ENCODE peak calls at places on chromosome 10, in eight cellular contexts. One of them, this sample, is unnamed.

GRCh38 chr10:71333154-71333887 is 14.3 kb downstream of the SLC29A3 start:
- DNase-seq in activated T-helper 2 cell treated with anti-CD3 and anti-CD28 coated beads, Interferon-gamma antibody, Interleukin-2, Interleukin-4, amounts not matched to agents 10 μg/mL and 5 μg/mL and 100 μg/mL, durations not matched to agents 14 hours and 24 hours and 36 hours: no peak
- DNase-seq in fibroblast of the aortic adventitia: no peak
- DNase-seq in SK-N-DZ: peak; percentile 37
- DNase-seq in cardiac fibroblast: no peak
- DNase-seq in adrenal gland: no peak
- DNase-seq in uterus: no peak
- DNase-seq in MM.1S: no peak
- DNase-seq in this sample: peak; percentile 50

GRCh38 chr10:124469956-124470484 is 8.4 kb downstream of the LHPP start:
- DNase-seq in activated T-helper 2 cell treated with anti-CD3 and anti-CD28 coated beads, Interferon-gamma antibody, Interleukin-2, Interleukin-4, amounts not matched to agents 10 μg/mL and 5 μg/mL and 100 μg/mL, durations not matched to agents 14 hours and 24 hours and 36 hours: no peak
- DNase-seq in SK-N-DZ: no peak
- DNase-seq in fibroblast of the aortic adventitia: no peak
- DNase-seq in MM.1S: no peak
- DNase-seq in adrenal gland: no peak
- DNase-seq in uterus: no peak
- DNase-seq in cardiac fibroblast: no peak
- DNase-seq in this sample: no peak

GRCh38 chr10:14439451-14440259 is 108.9 kb upstream of the FRMD4A start:
- DNase-seq in SK-N-DZ: no peak
- DNase-seq in uterus: no peak
- DNase-seq in fibroblast of the aortic adventitia: no peak
- DNase-seq in activated T-helper 2 cell treated with anti-CD3 and anti-CD28 coated beads, Interferon-gamma antibody, Interleukin-2, Interleukin-4, amounts not matched to agents 10 μg/mL and 5 μg/mL and 100 μg/mL, durations not matched to agents 14 hours and 24 hours and 36 hours: no peak
- DNase-seq in cardiac fibroblast: no peak
- DNase-seq in MM.1S: no peak
- DNase-seq in adrenal gland: no peak
- DNase-seq in this sample: no peak

GRCh38 chr10:9331583-9332008 is 1277.1 kb downstream of the GATA3 start:
- DNase-seq in adrenal gland: no peak
- DNase-seq in activated T-helper 2 cell treated with anti-CD3 and anti-CD28 coated beads, Interferon-gamma antibody, Interleukin-2, Interleukin-4, amounts not matched to agents 10 μg/mL and 5 μg/mL and 100 μg/mL, durations not matched to agents 14 hours and 24 hours and 36 hours: no peak
- DNase-seq in SK-N-DZ: peak; percentile 62
- DNase-seq in MM.1S: peak; percentile 77
- DNase-seq in uterus: no peak
- DNase-seq in cardiac fibroblast: peak; percentile 76
- DNase-seq in fibroblast of the aortic adventitia: peak; percentile 77
- DNase-seq in this sample: no peak

GRCh38 chr10:6410830-6411229 is 169.2 kb downstream of the PRKCQ start:
- DNase-seq in adrenal gland: no peak
- DNase-seq in cardiac fibroblast: no peak
- DNase-seq in SK-N-DZ: no peak
- DNase-seq in fibroblast of the aortic adventitia: no peak
- DNase-seq in MM.1S: no peak
- DNase-seq in activated T-helper 2 cell treated with anti-CD3 and anti-CD28 coated beads, Interferon-gamma antibody, Interleukin-2, Interleukin-4, amounts not matched to agents 10 μg/mL and 5 μg/mL and 100 μg/mL, durations not matched to agents 14 hours and 24 hours and 36 hours: no peak
- DNase-seq in uterus: no peak
- DNase-seq in this sample: no peak

GRCh38 chr10:113961261-113961938 is 82.3 kb upstream of the ADRB1 start:
- DNase-seq in uterus: no peak
- DNase-seq in cardiac fibroblast: no peak
- DNase-seq in SK-N-DZ: no peak
- DNase-seq in adrenal gland: no peak
- DNase-seq in fibroblast of the aortic adventitia: no peak
- DNase-seq in activated T-helper 2 cell treated with anti-CD3 and anti-CD28 coated beads, Interferon-gamma antibody, Interleukin-2, Interleukin-4, amounts not matched to agents 10 μg/mL and 5 μg/mL and 100 μg/mL, durations not matched to agents 14 hours and 24 hours and 36 hours: peak; percentile 78
- DNase-seq in MM.1S: peak; percentile 96
- DNase-seq in this sample: no peak

GRCh38 chr10:62048919-62049636 is 147.6 kb downstream of the ARID5B start:
- DNase-seq in SK-N-DZ: peak; percentile 59
- DNase-seq in uterus: peak; percentile 91
- DNase-seq in fibroblast of the aortic adventitia: peak; percentile 97
- DNase-seq in adrenal gland: peak; percentile 85
- DNase-seq in activated T-helper 2 cell treated with anti-CD3 and anti-CD28 coated beads, Interferon-gamma antibody, Interleukin-2, Interleukin-4, amounts not matched to agents 10 μg/mL and 5 μg/mL and 100 μg/mL, durations not matched to agents 14 hours and 24 hours and 36 hours: peak; percentile 50
- DNase-seq in cardiac fibroblast: peak; percentile 98
- DNase-seq in MM.1S: peak; percentile 58
- DNase-seq in this sample: peak; percentile 86

GRCh38 chr10:31961675-31962074 is 33.0 kb upstream of the ARHGAP12 start:
- DNase-seq in cardiac fibroblast: peak; percentile 20
- DNase-seq in fibroblast of the aortic adventitia: peak; percentile 56
- DNase-seq in activated T-helper 2 cell treated with anti-CD3 and anti-CD28 coated beads, Interferon-gamma antibody, Interleukin-2, Interleukin-4, amounts not matched to agents 10 μg/mL and 5 μg/mL and 100 μg/mL, durations not matched to agents 14 hours and 24 hours and 36 hours: no peak
- DNase-seq in uterus: no peak
- DNase-seq in SK-N-DZ: no peak
- DNase-seq in MM.1S: no peak
- DNase-seq in adrenal gland: no peak
- DNase-seq in this sample: no peak

GRCh38 chr10:101069441-101069840 is 7.7 kb downstream of the KAZALD1 start:
- DNase-seq in MM.1S: no peak
- DNase-seq in fibroblast of the aortic adventitia: no peak
- DNase-seq in activated T-helper 2 cell treated with anti-CD3 and anti-CD28 coated beads, Interferon-gamma antibody, Interleukin-2, Interleukin-4, amounts not matched to agents 10 μg/mL and 5 μg/mL and 100 μg/mL, durations not matched to agents 14 hours and 24 hours and 36 hours: no peak
- DNase-seq in uterus: no peak
- DNase-seq in cardiac fibroblast: no peak
- DNase-seq in adrenal gland: no peak
- DNase-seq in SK-N-DZ: no peak
- DNase-seq in this sample: no peak

GRCh38 chr10:33325929-33326328 is 8.5 kb downstream of the NRP1 start:
- DNase-seq in MM.1S: no peak
- DNase-seq in activated T-helper 2 cell treated with anti-CD3 and anti-CD28 coated beads, Interferon-gamma antibody, Interleukin-2, Interleukin-4, amounts not matched to agents 10 μg/mL and 5 μg/mL and 100 μg/mL, durations not matched to agents 14 hours and 24 hours and 36 hours: no peak
- DNase-seq in uterus: no peak
- DNase-seq in fibroblast of the aortic adventitia: no peak
- DNase-seq in cardiac fibroblast: no peak
- DNase-seq in adrenal gland: no peak
- DNase-seq in SK-N-DZ: peak; percentile 59
- DNase-seq in this sample: no peak

GRCh38 chr10:31129880-31130405 is 98.3 kb upstream of the ZNF438 start:
- DNase-seq in fibroblast of the aortic adventitia: no peak
- DNase-seq in cardiac fibroblast: no peak
- DNase-seq in SK-N-DZ: no peak
- DNase-seq in adrenal gland: no peak
- DNase-seq in activated T-helper 2 cell treated with anti-CD3 and anti-CD28 coated beads, Interferon-gamma antibody, Interleukin-2, Interleukin-4, amounts not matched to agents 10 μg/mL and 5 μg/mL and 100 μg/mL, durations not matched to agents 14 hours and 24 hours and 36 hours: no peak
- DNase-seq in MM.1S: no peak
- DNase-seq in uterus: peak; percentile 40
- DNase-seq in this sample: no peak

GRCh38 chr10:116133641-116134040 is 139.4 kb downstream of the GFRA1 start:
- DNase-seq in uterus: no peak
- DNase-seq in activated T-helper 2 cell treated with anti-CD3 and anti-CD28 coated beads, Interferon-gamma antibody, Interleukin-2, Interleukin-4, amounts not matched to agents 10 μg/mL and 5 μg/mL and 100 μg/mL, durations not matched to agents 14 hours and 24 hours and 36 hours: no peak
- DNase-seq in MM.1S: no peak
- DNase-seq in SK-N-DZ: no peak
- DNase-seq in adrenal gland: no peak
- DNase-seq in fibroblast of the aortic adventitia: no peak
- DNase-seq in cardiac fibroblast: no peak
- DNase-seq in this sample: no peak

GRCh38 chr10:105188737-105189463 is 547.8 kb downstream of the SORCS3 start:
- DNase-seq in activated T-helper 2 cell treated with anti-CD3 and anti-CD28 coated beads, Interferon-gamma antibody, Interleukin-2, Interleukin-4, amounts not matched to agents 10 μg/mL and 5 μg/mL and 100 μg/mL, durations not matched to agents 14 hours and 24 hours and 36 hours: no peak
- DNase-seq in adrenal gland: no peak
- DNase-seq in cardiac fibroblast: no peak
- DNase-seq in SK-N-DZ: no peak
- DNase-seq in fibroblast of the aortic adventitia: peak; percentile 46
- DNase-seq in uterus: no peak
- DNase-seq in MM.1S: no peak
- DNase-seq in this sample: no peak

GRCh38 chr10:84179059-84179710 is 5.6 kb downstream of the GPR15LG start:
- DNase-seq in adrenal gland: no peak
- DNase-seq in MM.1S: no peak
- DNase-seq in cardiac fibroblast: peak; percentile 21
- DNase-seq in SK-N-DZ: no peak
- DNase-seq in activated T-helper 2 cell treated with anti-CD3 and anti-CD28 coated beads, Interferon-gamma antibody, Interleukin-2, Interleukin-4, amounts not matched to agents 10 μg/mL and 5 μg/mL and 100 μg/mL, durations not matched to agents 14 hours and 24 hours and 36 hours: no peak
- DNase-seq in fibroblast of the aortic adventitia: peak; percentile 22
- DNase-seq in uterus: no peak
- DNase-seq in this sample: peak; percentile 45

GRCh38 chr10:12829796-12830195 is 171.7 kb downstream of the CCDC3 start:
- DNase-seq in MM.1S: no peak
- DNase-seq in fibroblast of the aortic adventitia: no peak
- DNase-seq in adrenal gland: no peak
- DNase-seq in SK-N-DZ: no peak
- DNase-seq in cardiac fibroblast: no peak
- DNase-seq in activated T-helper 2 cell treated with anti-CD3 and anti-CD28 coated beads, Interferon-gamma antibody, Interleukin-2, Interleukin-4, amounts not matched to agents 10 μg/mL and 5 μg/mL and 100 μg/mL, durations not matched to agents 14 hours and 24 hours and 36 hours: no peak
- DNase-seq in uterus: no peak
- DNase-seq in this sample: no peak

GRCh38 chr10:83166344-83166743 is 973.0 kb upstream of the GHITM start:
- DNase-seq in fibroblast of the aortic adventitia: no peak
- DNase-seq in MM.1S: peak; percentile 13
- DNase-seq in cardiac fibroblast: no peak
- DNase-seq in uterus: no peak
- DNase-seq in activated T-helper 2 cell treated with anti-CD3 and anti-CD28 coated beads, Interferon-gamma antibody, Interleukin-2, Interleukin-4, amounts not matched to agents 10 μg/mL and 5 μg/mL and 100 μg/mL, durations not matched to agents 14 hours and 24 hours and 36 hours: no peak
- DNase-seq in adrenal gland: no peak
- DNase-seq in SK-N-DZ: peak; percentile 43
- DNase-seq in this sample: no peak

This sample was measured in heart left ventricle.